ENCODE peak calls at places on chromosomes 1 and 21, in six cellular contexts. G, T, L, M, N and W are unnamed samples.
A peak's percentile ranks its signal among the peaks of the same experiment; 100 is the strongest.

GRCh38 chr1:112172294-112172882 is 182.9 kb upstream of the KCND3 start:
- DNase-seq in G (peak; percentile 5), T (peak; percentile 1), L (no peak), M (no peak), N (no peak), W (peak; percentile 66)

GRCh38 chr21:44738621-44739020 is 27.2 kb upstream of the TSPEAR start:
- DNase-seq in G (no peak), T (no peak), L (no peak), M (no peak), N (no peak), W (no peak)

GRCh38 chr1:96072021-96072420 is 649.6 kb upstream of the PTBP2 start:
- DNase-seq in G (no peak), T (no peak), L (no peak), M (no peak), N (no peak), W (no peak)

GRCh38 chr1:38740543-38740942 is 119.0 kb downstream of the RRAGC start:
- DNase-seq in G (no peak), T (no peak), L (no peak), M (no peak), N (no peak), W (no peak)

GRCh38 chr1:152141971-152142584 is 16.9 kb downstream of the RPTN start:
- DNase-seq in G (peak; percentile 41), T (peak; percentile 8), L (no peak), M (no peak), N (no peak), W (no peak)

GRCh38 chr1:232538224-232538942 is 91.5 kb downstream of the SIPA1L2 start:
- DNase-seq in G (no peak), T (no peak), L (no peak), M (no peak), N (no peak), W (no peak)

GRCh38 chr1:14968251-14968812 is 185.2 kb upstream of the TMEM51 start:
- DNase-seq in G (no peak), T (peak; percentile 81), L (peak; percentile 34), M (no peak), N (no peak), W (no peak)

GRCh38 chr1:58812468-58812867 is 28.6 kb upstream of the JUN start:
- DNase-seq in G (no peak), T (no peak), L (no peak), M (no peak), N (no peak), W (no peak)

GRCh38 chr1:156838972-156839371 is 19.9 kb downstream of the INSRR start:
- DNase-seq in G (peak; percentile 59), T (no peak), L (no peak), M (peak; percentile 60), N (no peak), W (no peak)

GRCh38 chr21:28805885-28806284 is 186.8 kb downstream of the LTN1 start:
- DNase-seq in G (no peak), T (no peak), L (no peak), M (no peak), N (no peak), W (no peak)

GRCh38 chr1:206066479-206067171 is 13.7 kb downstream of the RHEX start:
- DNase-seq in G (no peak), T (no peak), L (no peak), M (no peak), N (no peak), W (no peak)

GRCh38 chr1:112938188-112938587 is 17.8 kb downstream of the SLC16A1 start:
- DNase-seq in G (no peak), T (no peak), L (no peak), M (no peak), N (no peak), W (no peak)

GRCh38 chr1:22137006-22137720 is 5.7 kb downstream of the WNT4 start:
- DNase-seq in G (no peak), T (no peak), L (no peak), M (no peak), N (no peak), W (no peak)

GRCh38 chr1:16173447-16174260 is 17.8 kb upstream of the EPHA2 start:
- DNase-seq in G (no peak), T (no peak), L (no peak), M (no peak), N (no peak), W (no peak)

GRCh38 chr1:36567601-36568341 is 85.1 kb upstream of the CSF3R start:
- DNase-seq in G (no peak), T (no peak), L (no peak), M (no peak), N (no peak), W (no peak)

GRCh38 chr1:233244183-233244582 is 51.3 kb downstream of the PCNX2 start:
- DNase-seq in G (no peak), T (no peak), L (no peak), M (no peak), N (no peak), W (no peak)

GRCh38 chr1:77016371-77016770 is 149.1 kb downstream of the ST6GALNAC5 start:
- DNase-seq in G (no peak), T (no peak), L (no peak), M (no peak), N (no peak), W (no peak)

GRCh38 chr1:1034438-1034759 is 14.5 kb downstream of the AGRN start:
- DNase-seq in G (no peak), T (no peak), L (no peak), M (no peak), N (no peak), W (no peak)

GRCh38 chr1:93619507-93620168 is 62.0 kb downstream of the BCAR3 start:
- DNase-seq in G (no peak), T (no peak), L (no peak), M (no peak), N (no peak), W (no peak)

GRCh38 chr1:214414691-214415090 is 133.7 kb downstream of the SMYD2 start:
- DNase-seq in G (no peak), T (no peak), L (no peak), M (no peak), N (no peak), W (no peak)

GRCh38 chr1:79353224-79353623 is 346.7 kb upstream of the ADGRL4 start:
- DNase-seq in G (no peak), T (no peak), L (no peak), M (no peak), N (no peak), W (no peak)

GRCh38 chr1:151653397-151653796 is 41.5 kb downstream of the SNX27 start:
- DNase-seq in G (no peak), T (no peak), L (no peak), M (no peak), N (no peak), W (no peak)

GRCh38 chr1:164588388-164589341 is 29.7 kb downstream of the PBX1 start:
- DNase-seq in G (no peak), T (peak; percentile 50), L (peak; percentile 29), M (no peak), N (no peak), W (peak; percentile 79)